ENCODE peak calls at places on chromosome 20, in eight cellular contexts. N, A, I, Y, M, G, P and O are unnamed samples.
A peak's percentile ranks its signal among the peaks of the same experiment; 100 is the strongest.

GRCh38 chr20:48120120-48120519 is 334.8 kb upstream of the SULF2 start:
- DNase-seq in N (no peak), A (no peak), I (no peak), Y (no peak), M (peak; percentile 32), G (no peak), P (no peak), O (no peak)

GRCh38 chr20:4813076-4813838 is 91.5 kb downstream of the PRND start:
- DNase-seq in N (no peak), A (peak; percentile 65), I (no peak), Y (peak; percentile 40), M (peak; percentile 32), G (no peak), P (no peak), O (no peak)

GRCh38 chr20:47573586-47573985 is 71.9 kb downstream of the NCOA3 start:
- DNase-seq in N (no peak), A (no peak), I (no peak), Y (no peak), M (no peak), G (no peak), P (no peak), O (no peak)

GRCh38 chr20:50197463-50197862 is 6.8 kb downstream of the CEBPB start:
- DNase-seq in N (no peak), A (no peak), I (no peak), Y (no peak), M (no peak), G (no peak), P (no peak), O (no peak)

GRCh38 chr20:34045930-34046329 is 52.2 kb downstream of the RALY start:
- DNase-seq in N (no peak), A (no peak), I (no peak), Y (no peak), M (no peak), G (no peak), P (no peak), O (no peak)

GRCh38 chr20:36449663-36450062 is 91.7 kb upstream of the MYL9 start:
- DNase-seq in N (no peak), A (no peak), I (no peak), Y (no peak), M (no peak), G (no peak), P (no peak), O (no peak)

GRCh38 chr20:59007758-59008511 is 881 bp upstream of the CTSZ start:
- DNase-seq in N (no peak), A (peak; percentile 36), I (no peak), Y (no peak), M (no peak), G (no peak), P (no peak), O (no peak)

GRCh38 chr20:44217342-44218092 is 6.9 kb upstream of the OSER1 start:
- DNase-seq in N (peak; percentile 65), A (peak; percentile 23), I (peak; percentile 84), Y (peak; percentile 63), M (peak; percentile 84), G (peak; percentile 54), P (peak; percentile 44), O (peak; percentile 54)

GRCh38 chr20:58847483-58847882 is 3.2 kb downstream of the GNAS-AS1 start:
- DNase-seq in N (no peak), A (no peak), I (no peak), Y (no peak), M (no peak), G (no peak), P (no peak), O (no peak)

GRCh38 chr20:59696476-59696875 is 92.1 kb downstream of the PHACTR3 start:
- DNase-seq in N (no peak), A (peak; percentile 46), I (no peak), Y (no peak), M (no peak), G (no peak), P (no peak), O (no peak)

GRCh38 chr20:54043044-54043967 is 27.1 kb downstream of the BCAS1 start:
- DNase-seq in N (no peak), A (no peak), I (no peak), Y (no peak), M (no peak), G (no peak), P (no peak), O (no peak)

GRCh38 chr20:37552415-37552814 is 24.7 kb upstream of the BLCAP start:
- DNase-seq in N (peak; percentile 49), A (no peak), I (peak; percentile 25), Y (no peak), M (peak; percentile 22), G (no peak), P (no peak), O (no peak)

GRCh38 chr20:36579996-36580545 is 6.7 kb downstream of the TGIF2 start:
- DNase-seq in N (peak; percentile 45), A (no peak), I (peak; percentile 83), Y (no peak), M (peak; percentile 32), G (no peak), P (no peak), O (no peak)

GRCh38 chr20:20085812-20086211 is 33.5 kb downstream of the CFAP61 start:
- DNase-seq in N (no peak), A (no peak), I (peak; percentile 8), Y (no peak), M (no peak), G (no peak), P (no peak), O (no peak)

GRCh38 chr20:37990571-37991151 is 42.6 kb downstream of the TTI1 start:
- DNase-seq in N (peak; percentile 97), A (no peak), I (peak; percentile 80), Y (peak; percentile 67), M (peak; percentile 65), G (peak; percentile 83), P (peak; percentile 20), O (no peak)

GRCh38 chr20:19783966-19784401 is 25.9 kb downstream of the RIN2 start:
- DNase-seq in N (peak; percentile 54), A (no peak), I (peak; percentile 51), Y (no peak), M (peak; percentile 57), G (peak; percentile 69), P (no peak), O (no peak)

GRCh38 chr20:54356726-54357235 is 118.6 kb upstream of the DOK5 start:
- DNase-seq in N (no peak), A (no peak), I (no peak), Y (no peak), M (no peak), G (no peak), P (no peak), O (no peak)

GRCh38 chr20:35695978-35696377 is 3.2 kb downstream of the NFS1 start:
- DNase-seq in N (no peak), A (no peak), I (no peak), Y (no peak), M (no peak), G (no peak), P (no peak), O (no peak)

GRCh38 chr20:8901237-8902025 is 167.5 kb upstream of the PLCB4 start:
- DNase-seq in N (no peak), A (no peak), I (no peak), Y (no peak), M (no peak), G (no peak), P (no peak), O (no peak)

GRCh38 chr20:56995635-56996075 is 270.8 kb downstream of the BMP7 start:
- DNase-seq in N (no peak), A (no peak), I (peak; percentile 48), Y (no peak), M (peak; percentile 12), G (no peak), P (no peak), O (no peak)

GRCh38 chr20:30611239-30611984 is 646.1 kb upstream of the DEFB115 start:
- DNase-seq in N (no peak), A (no peak), I (no peak), Y (no peak), M (no peak), G (no peak), P (no peak), O (no peak)

GRCh38 chr20:16272961-16273360 is 300.3 kb downstream of the KIF16B start:
- DNase-seq in N (no peak), A (no peak), I (no peak), Y (no peak), M (no peak), G (no peak), P (no peak), O (no peak)

GRCh38 chr20:47141941-47142781 is 214.3 kb downstream of the ZMYND8 start:
- DNase-seq in N (no peak), A (no peak), I (no peak), Y (no peak), M (peak; percentile 87), G (no peak), P (no peak), O (no peak)

GRCh38 chr20:15642676-15643075 is 930.6 kb downstream of the KIF16B start:
- DNase-seq in N (peak; percentile 34), A (no peak), I (no peak), Y (no peak), M (no peak), G (no peak), P (no peak), O (no peak)